ENCODE peak calls at places on chromosomes 4 and X, in seven cellular contexts. K is psoas muscle, D is cardiac muscle cell, W is astrocyte of the spinal cord, Q is HL-60, O is tibial artery, I is PC-9. U is an unnamed sample.
A peak's percentile ranks its signal among the peaks of the same experiment; 100 is the strongest.

GRCh38 chr4:76308548-76308947 is 2.0 kb downstream of the STBD1 start:
- DNase-seq in I (no peak), D (peak; percentile 50), O (no peak), K (peak; percentile 70), W (no peak), Q (no peak), U (no peak)

GRCh38 chrX:15750611-15751159 is 12.6 kb downstream of the CA5B start:
- DNase-seq in D (no peak), I (no peak), O (no peak), W (peak; percentile 20), K (no peak), Q (no peak), U (no peak)

GRCh38 chrX:130173190-130173895 is 1.6 kb downstream of the RAB33A start:
- DNase-seq in D (peak; percentile 86), Q (peak; percentile 36), I (peak; percentile 85), W (peak; percentile 77), K (no peak), O (peak; percentile 79), U (peak; percentile 72)

GRCh38 chr4:54913751-54914526 is 211.5 kb downstream of the KDR start:
- DNase-seq in O (peak; percentile 26), D (peak; percentile 10), K (peak; percentile 48), W (no peak), I (no peak), Q (no peak), U (no peak)

GRCh38 chr4:141346144-141346543 is 125.4 kb downstream of the ZNF330 start:
- DNase-seq in D (peak; percentile 78), K (no peak), Q (no peak), W (peak; percentile 75), O (no peak), I (no peak), U (no peak)

GRCh38 chrX:143082537-143082936 is 56.8 kb downstream of the SPANXN4 start:
- DNase-seq in O (no peak), Q (no peak), W (no peak), D (no peak), K (no peak), I (no peak), U (no peak)

GRCh38 chr4:40193018-40193571 is 3.7 kb upstream of the RHOH start:
- DNase-seq in W (no peak), I (no peak), D (no peak), K (no peak), Q (no peak), O (no peak), U (no peak)

GRCh38 chr4:172163215-172163614 is 350.0 kb downstream of the GALNTL6 start:
- DNase-seq in Q (no peak), D (no peak), W (no peak), O (no peak), I (no peak), K (no peak), U (no peak)

GRCh38 chr4:54228563-54229501 is at the start of gene PDGFRA:
- DNase-seq in I (no peak), W (peak; percentile 89), O (peak; percentile 85), Q (no peak), K (peak; percentile 85), D (peak; percentile 99), U (no peak)

DNA sequence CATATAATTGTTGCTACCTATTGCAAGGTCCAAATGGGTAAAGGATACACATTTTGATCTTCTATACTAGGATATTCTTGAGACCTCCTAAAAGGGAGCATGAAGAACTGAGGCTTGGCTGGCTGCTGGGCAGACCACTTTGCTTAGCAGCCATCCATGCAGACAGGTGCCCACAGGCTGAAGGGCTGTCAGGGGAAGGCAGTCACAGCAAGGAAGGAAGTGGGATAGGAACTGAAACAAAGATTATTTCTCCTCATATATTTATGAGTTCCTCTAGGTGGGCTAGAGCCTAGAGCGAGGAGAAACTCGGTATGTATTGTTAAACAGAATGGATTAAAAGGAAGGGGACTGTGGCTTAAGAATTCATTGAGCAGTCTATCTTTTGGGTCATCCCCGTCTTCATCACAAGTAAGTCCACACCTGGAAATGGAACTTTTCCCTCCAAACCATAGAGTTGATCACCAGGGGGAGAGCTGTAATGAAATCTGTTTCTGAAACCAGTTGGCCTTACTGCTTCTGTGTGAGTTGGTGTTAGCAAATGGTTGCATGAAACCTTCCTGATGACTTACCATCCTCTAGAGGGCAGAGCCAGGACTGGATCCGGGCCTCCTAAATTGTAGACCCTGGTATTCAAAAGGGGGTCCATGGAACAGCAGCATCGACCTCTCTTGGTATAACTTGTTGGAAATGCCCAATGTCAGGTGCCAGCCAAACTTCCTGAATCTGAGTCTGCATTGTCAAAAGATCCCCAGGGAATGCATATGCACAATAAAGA is 42.3 kb downstream of the AFF2 start:
- DNase-seq in K (no peak), W (no peak), O (no peak), D (no peak), I (no peak), Q (no peak), U (no peak)
- TF ChIP-seq CTCF in K (no peak), W (no peak), O (no peak), D (no peak), I (no peak), Q (no peak), U (no peak)

DNA sequence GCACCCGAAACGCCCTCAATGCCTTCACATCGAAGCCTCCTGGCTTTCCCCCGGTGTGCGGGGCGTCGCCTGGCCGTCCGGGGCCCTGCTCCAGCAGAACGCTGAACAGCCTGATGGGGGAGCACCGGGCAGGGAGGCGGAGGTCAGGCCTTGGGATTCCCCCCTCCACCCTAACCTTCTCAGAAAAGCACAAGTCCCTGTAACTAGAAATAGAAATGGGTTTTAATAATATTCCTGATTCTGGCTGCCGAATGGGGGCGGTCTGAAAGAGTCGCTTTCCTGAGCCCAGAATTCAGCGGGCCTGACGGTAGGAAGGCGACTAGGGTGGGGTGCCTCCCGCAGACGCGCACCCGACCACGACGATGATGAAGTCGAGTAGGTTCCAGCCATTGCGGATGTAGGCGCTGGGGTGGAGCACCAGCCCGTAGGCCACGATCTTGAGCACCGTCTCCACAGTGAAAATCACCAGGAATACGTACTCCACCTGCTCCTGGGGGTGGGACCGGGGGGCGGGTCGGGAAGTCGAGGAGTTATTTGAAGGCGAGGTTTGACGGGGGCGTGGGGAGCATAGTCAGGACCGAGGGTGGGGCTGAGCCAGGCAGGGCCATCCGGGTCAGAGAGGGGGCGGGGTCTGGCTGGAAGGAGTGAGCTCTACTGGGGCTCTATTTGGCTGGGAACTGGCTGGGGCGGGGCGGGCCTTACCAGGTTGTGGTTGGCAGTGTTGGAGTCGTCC is 2.5 kb downstream of the CACNA1F start:
- DNase-seq in I (peak; percentile 36), O (peak; percentile 54), W (no peak), K (peak; percentile 72), Q (no peak), D (no peak), U (peak; percentile 68)
- TF ChIP-seq CTCF in I (peak; percentile 19), O (no peak), W (peak; percentile 13), K (no peak), Q (no peak), D (peak; percentile 17), U (peak; percentile 22)

GRCh38 chr4:144645621-144646522 is at the start of gene HHIP:
- DNase-seq in K (peak; percentile 52), I (no peak), W (peak; percentile 90), O (peak; percentile 34), D (peak; percentile 65), Q (no peak), U (no peak)

GRCh38 chr4:144648042-144648441 is 2.1 kb downstream of the HHIP start:
- DNase-seq in Q (no peak), K (no peak), O (no peak), W (peak; percentile 23), I (no peak), D (no peak), U (no peak)

GRCh38 chr4:144645102-144645469 is 870 bp upstream of the HHIP start:
- DNase-seq in W (peak; percentile 35), D (no peak), Q (no peak), I (no peak), K (peak; percentile 55), O (no peak), U (no peak)

GRCh38 chr4:144647095-144647959 is 1.4 kb downstream of the HHIP start:
- DNase-seq in I (no peak), O (no peak), W (peak; percentile 75), D (peak; percentile 51), K (no peak), Q (no peak), U (no peak)

DNA sequence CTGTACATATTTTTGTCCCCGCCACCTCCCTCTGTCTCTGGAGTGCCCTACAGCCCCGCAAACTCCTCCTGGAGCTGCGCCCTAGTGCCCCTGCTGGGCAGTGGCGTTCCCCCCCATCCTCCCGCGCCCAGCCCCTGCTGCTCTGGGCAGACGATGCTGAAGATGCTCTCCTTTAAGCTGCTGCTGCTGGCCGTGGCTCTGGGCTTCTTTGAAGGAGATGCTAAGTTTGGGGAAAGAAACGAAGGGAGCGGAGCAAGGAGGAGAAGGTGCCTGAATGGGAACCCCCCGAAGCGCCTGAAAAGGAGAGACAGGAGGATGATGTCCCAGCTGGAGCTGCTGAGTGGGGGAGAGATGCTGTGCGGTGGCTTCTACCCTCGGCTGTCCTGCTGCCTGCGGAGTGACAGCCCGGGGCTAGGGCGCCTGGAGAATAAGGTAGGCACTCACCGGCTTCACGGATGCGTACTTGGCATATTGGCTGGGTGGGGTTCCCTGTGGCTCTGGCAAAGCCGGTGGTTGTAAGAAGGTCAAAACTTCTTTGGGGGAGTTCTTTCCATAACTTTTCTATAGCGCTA is 653 bp downstream of the HHIP start:
- DNase-seq in D (peak; percentile 22), K (no peak), O (no peak), W (peak; percentile 32), I (no peak), Q (no peak), U (no peak)
- TF ChIP-seq CTCF in D (peak; percentile 26), K (no peak), O (no peak), W (peak; percentile 39), I (no peak), Q (no peak), U (no peak)

GRCh38 chrX:9183481-9183880 is 149.6 kb upstream of the FAM9B start:
- DNase-seq in Q (no peak), K (no peak), D (no peak), W (no peak), O (no peak), I (no peak), U (no peak)

GRCh38 chrX:9184231-9184630 is 150.3 kb upstream of the FAM9B start:
- DNase-seq in K (no peak), D (no peak), I (no peak), O (no peak), W (no peak), Q (no peak), U (no peak)

GRCh38 chrX:9189286-9189685 is 155.4 kb upstream of the FAM9B start:
- DNase-seq in W (no peak), Q (no peak), D (no peak), I (no peak), O (no peak), K (no peak), U (no peak)

GRCh38 chrX:9188117-9188516 is 154.2 kb upstream of the FAM9B start:
- DNase-seq in D (no peak), O (no peak), W (no peak), I (no peak), K (no peak), Q (no peak), U (no peak)
- TF ChIP-seq CTCF in D (no peak), O (no peak), W (no peak), I (no peak), K (no peak), Q (no peak), U (no peak)

GRCh38 chr4:12943069-12943468 is 541.1 kb downstream of the RAB28 start:
- DNase-seq in O (no peak), K (no peak), D (no peak), I (no peak), W (no peak), Q (no peak), U (no peak)
- TF ChIP-seq CTCF in O (no peak), K (no peak), D (no peak), I (no peak), W (no peak), Q (no peak), U (no peak)

U was measured in CD14-positive monocyte.